ENCODE peak calls at places on chromosomes 2 and 18, in five cellular contexts. G is tibial artery; A is CD4-positive, CD25-positive, alpha-beta regulatory T cell; Z is spleen; O is right cardiac atrium. M is an unnamed sample.

GRCh38 chr2:30410217-30410616 is 36.8 kb upstream of the LCLAT1 start:
- DNase-seq in G (no peak), A (no peak), Z (no peak), O (no peak), M (no peak)

GRCh38 chr2:83471708-83472107 is 987.4 kb downstream of the SUCLG1 start:
- DNase-seq in G (no peak), A (no peak), Z (no peak), O (no peak), M (no peak)

GRCh38 chr2:177289824-177290632 is 25.5 kb upstream of the NFE2L2 start:
- DNase-seq in G (no peak), A (no peak), Z (no peak), O (no peak), M (no peak)

GRCh38 chr2:3147641-3148530 is 229.7 kb downstream of the EIPR1 start:
- DNase-seq in G (no peak), A (no peak), Z (no peak), O (no peak), M (no peak)

GRCh38 chr2:109238580-109238979 is 109.6 kb downstream of the SH3RF3 start:
- DNase-seq in G (peak; percentile 87), A (peak; percentile 40), Z (peak; percentile 95), O (peak; percentile 86), M (no peak)

GRCh38 chr18:63320041-63320689 is 596 bp upstream of the BCL2 start:
- DNase-seq in G (peak; percentile 92), A (peak; percentile 91), Z (peak; percentile 95), O (peak; percentile 92), M (peak; percentile 84)

GRCh38 chr2:238895901-238896600 is 48.2 kb downstream of the TWIST2 start:
- DNase-seq in G (peak; percentile 91), A (no peak), Z (peak; percentile 65), O (peak; percentile 91), M (no peak)

GRCh38 chr18:24990548-24991219 is 361.3 kb downstream of the ZNF521 start:
- DNase-seq in G (no peak), A (no peak), Z (no peak), O (no peak), M (no peak)

GRCh38 chr2:227374158-227374557 is 4.9 kb downstream of the TM4SF20 start:
- DNase-seq in G (no peak), A (no peak), Z (no peak), O (no peak), M (no peak)

GRCh38 chr2:45131587-45131986 is 122.3 kb upstream of the SIX2 start:
- DNase-seq in G (no peak), A (no peak), Z (no peak), O (no peak), M (no peak)

GRCh38 chr2:159200498-159200897 is 86.0 kb downstream of the WDSUB1 start:
- DNase-seq in G (no peak), A (no peak), Z (no peak), O (no peak), M (no peak)

GRCh38 chr2:56589194-56589593 is 405.4 kb downstream of the CCDC85A start:
- DNase-seq in G (no peak), A (no peak), Z (no peak), O (no peak), M (no peak)

GRCh38 chr18:26003391-26003790 is 87.0 kb downstream of the SS18 start:
- DNase-seq in G (no peak), A (no peak), Z (no peak), O (no peak), M (no peak)

GRCh38 chr2:240820607-240821428 is 799 bp upstream of the KIF1A start:
- DNase-seq in G (no peak), A (no peak), Z (peak; percentile 64), O (peak; percentile 46), M (no peak)

GRCh38 chr2:58427572-58428285 is 186.6 kb upstream of the FANCL start:
- DNase-seq in G (no peak), A (no peak), Z (no peak), O (no peak), M (no peak)

GRCh38 chr2:47034973-47035609 is 119.5 kb upstream of the MCFD2 start:
- DNase-seq in G (no peak), A (no peak), Z (peak; percentile 91), O (peak; percentile 82), M (no peak)

GRCh38 chr2:106080955-106081354 is 113.1 kb downstream of the UXS1 start:
- DNase-seq in G (no peak), A (no peak), Z (no peak), O (no peak), M (no peak)

GRCh38 chr18:79943608-79944125 is 7.8 kb downstream of the SLC66A2 start:
- DNase-seq in G (peak; percentile 62), A (no peak), Z (peak; percentile 67), O (no peak), M (no peak)

GRCh38 chr2:151729416-151729811 is 4.9 kb downstream of the NEB start:
- DNase-seq in G (no peak), A (no peak), Z (no peak), O (no peak), M (no peak)

GRCh38 chr2:239440511-239440959 is 39.7 kb upstream of the HDAC4 start:
- DNase-seq in G (no peak), A (no peak), Z (no peak), O (no peak), M (no peak)

GRCh38 chr2:234949762-234950434 is 1.9 kb upstream of the SH3BP4 start:
- DNase-seq in G (no peak), A (no peak), Z (no peak), O (no peak), M (no peak)

GRCh38 chr18:56639094-56639361 is 636 bp upstream of the TXNL1 start:
- DNase-seq in G (no peak), A (no peak), Z (no peak), O (no peak), M (no peak)

GRCh38 chr2:64141711-64142405 is 2.4 kb downstream of the PELI1 start:
- DNase-seq in G (no peak), A (no peak), Z (no peak), O (no peak), M (no peak)

GRCh38 chr2:64144057-64145013 is at the start of gene PELI1:
- DNase-seq in G (peak; percentile 98), A (peak; percentile 89), Z (peak; percentile 98), O (peak; percentile 97), M (peak; percentile 93)

GRCh38 chr2:64142817-64143153 is 1.4 kb downstream of the PELI1 start:
- DNase-seq in G (no peak), A (no peak), Z (no peak), O (no peak), M (no peak)

GRCh38 chr2:64145119-64145518 is 899 bp upstream of the PELI1 start:
- DNase-seq in G (no peak), A (no peak), Z (no peak), O (no peak), M (no peak)

DNA sequence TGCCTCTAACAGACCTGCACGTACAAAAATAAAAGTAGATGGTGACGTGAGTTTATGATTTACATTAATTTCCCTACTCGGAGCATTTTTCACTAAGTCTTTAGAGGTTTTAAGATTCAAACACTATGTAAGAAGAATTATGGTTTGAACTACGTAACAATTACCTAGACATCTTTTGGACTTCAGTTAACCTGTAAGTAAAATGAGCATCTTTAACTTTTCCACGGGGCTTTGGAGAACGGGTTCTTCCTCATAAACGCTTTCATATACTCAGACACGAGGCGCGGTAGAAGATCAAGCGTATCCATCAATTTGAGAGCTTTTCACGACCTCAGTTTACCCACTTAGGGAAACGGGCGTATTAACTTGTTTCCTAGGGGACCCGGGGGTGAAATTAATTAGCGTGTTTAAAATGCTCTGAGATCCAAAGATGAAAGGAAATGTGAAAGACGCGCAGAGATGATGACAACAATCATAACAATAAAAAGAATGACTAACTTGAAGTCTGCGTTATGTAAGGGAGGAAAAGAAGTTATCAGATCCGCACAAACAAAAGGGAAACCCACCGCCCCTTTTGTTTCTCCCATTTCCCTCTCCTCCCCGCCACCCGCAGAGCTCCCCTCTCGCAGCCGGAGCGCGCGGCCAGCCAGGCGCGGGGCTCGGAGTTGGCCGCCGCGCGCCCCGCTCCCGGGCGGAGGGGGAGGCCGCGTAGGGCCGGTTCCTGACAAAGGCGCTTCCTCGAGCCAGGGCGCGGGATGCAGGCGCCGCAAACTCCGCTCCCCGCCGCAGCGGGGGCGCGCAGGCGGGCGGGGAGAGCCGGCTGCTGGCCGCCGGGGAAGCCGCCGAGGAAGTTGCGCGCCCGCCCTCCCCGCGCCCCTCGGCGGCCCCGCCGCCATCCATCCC is 815 bp downstream of the PELI1 start:
- DNase-seq in G (no peak), A (peak; percentile 70), Z (no peak), O (peak; percentile 73), M (peak; percentile 25)
- H3K9me3 ChIP-seq in G (no peaks in the 10 kb centered on the region), A (no peaks in the 10 kb centered on the region), Z (no peaks in the 10 kb centered on the region), O (no peaks in the 10 kb centered on the region), M (no peaks in the 10 kb centered on the region)

DNA sequence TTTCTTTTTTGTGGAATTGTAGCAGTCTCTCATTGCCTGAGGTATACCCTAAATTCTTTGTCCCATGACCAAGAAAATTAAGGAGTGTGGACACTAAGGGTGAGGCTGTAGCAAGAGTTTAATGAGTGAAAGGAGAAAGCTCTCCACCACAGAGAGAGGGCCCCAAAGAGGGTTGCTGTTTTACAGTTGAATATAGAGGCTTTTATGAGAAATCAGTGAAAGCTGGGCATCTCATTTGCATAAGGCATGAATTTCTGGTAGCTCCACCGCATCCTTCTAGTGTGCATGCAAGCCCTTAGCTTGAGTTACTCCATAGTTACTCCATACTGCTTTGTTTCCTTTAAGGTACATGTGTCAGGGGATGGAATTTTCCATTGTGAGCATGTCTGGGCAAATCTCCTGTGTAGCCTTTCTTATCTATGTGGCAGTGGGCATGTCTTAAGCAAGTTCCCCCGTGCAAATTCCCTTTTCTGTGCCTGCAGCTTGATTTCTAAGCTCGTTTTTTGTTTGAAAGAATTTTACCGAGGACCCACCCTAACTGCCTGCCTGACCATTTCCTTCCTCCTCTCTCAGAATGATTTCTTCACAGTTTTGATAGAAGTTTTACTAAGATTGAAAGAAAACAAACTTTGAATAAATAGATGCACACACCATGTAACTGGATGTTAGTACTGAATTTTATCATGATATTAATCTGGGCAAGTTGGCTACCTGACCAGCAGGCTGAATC is 218.9 kb downstream of the PARD3B start:
- DNase-seq in G (no peak), A (no peak), Z (no peak), O (no peak), M (no peak)
- H3K9me3 ChIP-seq in G (peaks cover 13% of the 10 kb centered on the region), A (peaks cover 18% of the 10 kb centered on the region), Z (no peaks in the 10 kb centered on the region), O (no peaks in the 10 kb centered on the region), M (no peaks in the 10 kb centered on the region)

DNA sequence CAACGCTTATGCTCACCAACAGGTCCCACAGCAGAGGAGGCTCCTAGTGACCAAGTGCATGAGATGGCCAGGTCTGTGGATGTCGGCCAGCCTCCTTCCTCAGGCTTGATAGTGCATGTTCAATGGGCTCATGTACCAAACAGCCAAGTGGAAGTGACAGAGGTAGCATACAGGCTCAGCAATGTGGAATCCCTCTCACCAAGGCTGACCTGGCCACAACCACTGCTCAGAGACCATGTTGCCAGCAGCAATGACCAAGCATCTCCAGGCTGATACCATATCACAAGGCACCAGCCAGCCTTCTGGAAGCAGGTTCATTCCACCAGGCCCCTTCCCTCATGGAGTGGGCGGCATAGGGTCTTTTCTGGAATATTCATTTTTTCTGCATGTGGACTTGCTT is 61.5 kb downstream of the REEP1 start:
- DNase-seq in G (no peak), A (no peak), Z (no peak), O (no peak), M (no peak)
- H3K9me3 ChIP-seq in G (peaks cover 10% of the 10 kb centered on the region), A (peaks cover 7% of the 10 kb centered on the region), Z (peaks cover 5% of the 10 kb centered on the region), O (no peaks in the 10 kb centered on the region), M (peaks cover 5% of the 10 kb centered on the region)

GRCh38 chr2:116148361-116148760 is 1666.1 kb upstream of the DDX18 start:
- DNase-seq in G (no peak), A (no peak), Z (no peak), O (no peak), M (no peak)

DNA sequence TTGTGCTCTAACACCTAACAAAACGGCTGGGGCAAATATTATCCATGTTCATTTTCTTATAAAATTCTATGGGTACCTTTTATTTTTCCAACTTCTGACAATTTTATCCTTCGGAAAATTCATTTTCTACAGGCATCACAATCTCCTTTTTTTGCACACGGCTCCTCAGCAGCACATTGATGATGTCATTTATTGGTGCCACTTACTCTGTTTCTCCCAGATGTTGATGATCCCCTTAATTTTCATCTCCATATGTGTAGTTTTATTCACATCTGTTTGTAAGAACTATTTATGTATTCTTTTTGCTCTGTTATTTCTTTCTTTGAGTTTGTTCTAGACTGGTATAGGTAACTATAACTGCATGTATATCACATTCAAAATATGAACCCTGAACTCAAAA is 1660.8 kb upstream of the DDX18 start:
- DNase-seq in G (no peak), A (no peak), Z (no peak), O (no peak), M (no peak)
- H3K9me3 ChIP-seq in G (no peaks in the 10 kb centered on the region), A (peaks cover 4% of the 10 kb centered on the region), Z (no peaks in the 10 kb centered on the region), O (no peaks in the 10 kb centered on the region), M (peaks cover 4% of the 10 kb centered on the region)

M was measured in T-helper 17 cell.